ENCODE peak calls at places on chromosomes 16 and 17, in four cellular contexts. One of them, this sample, is unnamed.

GRCh38 chr17:8320990-8321389 is 10.9 kb downstream of the ARHGEF15 start:
- DNase-seq in K562: peak
- DNase-seq in GM12891: no peak
- DNase-seq in GM12878: no peak
- DNase-seq in this sample: no peak

GRCh38 chr16:27977966-27978365 is 85.5 kb downstream of the GSG1L start:
- DNase-seq in K562: no peak
- DNase-seq in GM12891: no peak
- DNase-seq in GM12878: no peak
- DNase-seq in this sample: no peak

GRCh38 chr17:12631076-12631475 is 34.6 kb upstream of the MYOCD start:
- DNase-seq in K562: no peak
- DNase-seq in GM12891: no peak
- DNase-seq in GM12878: no peak
- DNase-seq in this sample: no peak

GRCh38 chr16:27455700-27456099 is 53.7 kb downstream of the IL21R start:
- DNase-seq in K562: no peak
- DNase-seq in GM12891: no peak
- DNase-seq in GM12878: no peak
- DNase-seq in this sample: no peak

GRCh38 chr17:55632893-55633292 is 89.8 kb downstream of the TMEM100 start:
- DNase-seq in K562: no peak
- DNase-seq in GM12891: no peak
- DNase-seq in GM12878: no peak
- DNase-seq in this sample: no peak

GRCh38 chr17:82199496-82199895 is 13.1 kb downstream of the CCDC57 start:
- DNase-seq in K562: no peak
- DNase-seq in GM12891: no peak
- DNase-seq in GM12878: no peak
- DNase-seq in this sample: no peak

GRCh38 chr17:31488264-31488981 is 96.9 kb downstream of the RAB11FIP4 start:
- DNase-seq in K562: no peak
- DNase-seq in GM12891: no peak
- DNase-seq in GM12878: no peak
- DNase-seq in this sample: no peak

GRCh38 chr17:79618383-79619067 is 7.7 kb upstream of the RBFOX3 start:
- DNase-seq in K562: no peak
- DNase-seq in GM12891: no peak
- DNase-seq in GM12878: no peak
- DNase-seq in this sample: no peak

GRCh38 chr17:42436401-42436800 is 13.3 kb upstream of the CAVIN1 start:
- DNase-seq in K562: no peak
- DNase-seq in GM12891: no peak
- DNase-seq in GM12878: no peak
- DNase-seq in this sample: no peak

GRCh38 chr16:82694239-82694874 is 67.6 kb downstream of the CDH13 start:
- DNase-seq in K562: no peak
- DNase-seq in GM12891: no peak
- DNase-seq in GM12878: no peak
- DNase-seq in this sample: no peak

GRCh38 chr17:62581769-62582168 is 45.7 kb upstream of the MRC2 start:
- DNase-seq in K562: no peak
- DNase-seq in GM12891: no peak
- DNase-seq in GM12878: no peak
- DNase-seq in this sample: no peak

GRCh38 chr17:31819578-31819977 is 39.5 kb downstream of the COPRS start:
- DNase-seq in K562: no peak
- DNase-seq in GM12891: no peak
- DNase-seq in GM12878: no peak
- DNase-seq in this sample: no peak

GRCh38 chr16:86628614-86629013 is 50.3 kb downstream of the FOXL1 start:
- DNase-seq in K562: no peak
- DNase-seq in GM12891: no peak
- DNase-seq in GM12878: no peak
- DNase-seq in this sample: no peak

GRCh38 chr17:64315032-64315490 is 52.0 kb upstream of the TEX2 start:
- DNase-seq in K562: no peak
- DNase-seq in GM12891: no peak
- DNase-seq in GM12878: no peak
- DNase-seq in this sample: no peak

GRCh38 chr16:17369441-17369951 is 101.3 kb downstream of the XYLT1 start:
- DNase-seq in K562: no peak
- DNase-seq in GM12891: no peak
- DNase-seq in GM12878: peak
- DNase-seq in this sample: peak

DNA sequence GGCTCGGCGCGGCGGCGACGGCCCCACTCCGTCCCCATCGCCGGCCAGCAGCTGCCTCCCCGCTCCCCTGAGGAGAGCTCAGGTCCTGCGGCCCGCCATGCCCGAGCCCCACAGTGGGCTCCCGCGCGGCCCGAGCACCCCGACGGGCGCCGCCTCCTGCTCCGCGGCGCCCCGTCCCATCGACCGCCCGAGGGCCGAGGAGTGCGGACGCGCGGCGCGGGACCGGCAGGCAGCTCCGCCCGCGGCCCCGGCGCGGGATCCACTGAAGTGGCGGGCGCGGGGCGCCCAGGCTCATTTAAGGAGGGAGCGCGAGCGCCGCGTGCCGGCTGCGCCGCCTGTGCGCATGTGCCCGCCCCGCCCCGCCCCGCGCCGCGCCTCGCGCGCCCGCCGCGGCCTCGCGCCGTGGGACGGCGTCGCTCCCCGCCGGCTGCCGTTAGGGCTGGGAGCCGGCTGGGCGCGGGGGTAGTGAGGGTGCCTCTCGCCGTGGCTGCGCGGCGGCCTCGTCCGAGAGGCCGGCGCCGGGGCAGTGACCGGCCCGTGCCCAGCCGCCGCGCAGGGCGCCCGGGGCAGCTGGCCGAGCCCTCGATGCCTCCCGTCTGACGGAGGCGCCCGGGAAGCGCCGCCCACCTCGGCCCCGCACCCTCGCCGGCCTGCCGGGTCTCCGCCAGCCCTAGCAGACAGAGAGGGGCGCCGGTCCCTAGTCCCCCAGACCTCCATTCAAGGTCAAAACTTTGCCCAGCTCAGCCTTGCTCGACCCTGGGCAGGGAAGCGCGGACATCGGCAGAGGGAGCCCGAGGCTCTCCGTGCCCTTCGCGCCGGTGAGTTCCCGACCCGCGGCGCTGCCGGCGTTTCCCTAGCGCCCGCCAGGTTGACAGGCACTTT is at the start of gene NETO2:
- DNase-seq in K562: peak
- DNase-seq in GM12891: peak
- DNase-seq in GM12878: no peak
- DNase-seq in this sample: peak
- TF ChIP-seq SPI1 in K562: no peak
- TF ChIP-seq SPI1 in GM12891: no peak
- TF ChIP-seq SPI1 in GM12878: no peak
- TF ChIP-seq SPI1 in this sample: no peak

DNA sequence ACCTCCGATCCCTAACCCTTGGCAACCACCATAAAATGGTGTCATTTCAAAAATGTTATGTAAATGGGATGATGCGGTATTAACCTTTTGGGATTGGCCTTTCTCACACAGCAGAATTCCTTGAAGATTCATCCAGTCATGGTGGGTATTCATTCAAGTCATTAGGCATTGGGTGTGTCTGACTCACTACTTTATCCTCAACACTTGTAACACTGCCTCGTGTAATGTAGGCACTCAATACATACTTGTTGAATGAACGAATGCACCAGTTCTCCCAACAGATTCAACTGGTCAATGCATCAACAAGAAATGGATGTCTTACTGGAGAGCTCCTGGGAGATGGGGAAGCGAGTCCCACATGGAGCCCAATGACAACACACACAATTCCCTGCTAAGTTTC is 21.8 kb upstream of the GAN start:
- DNase-seq in K562: no peak
- DNase-seq in GM12891: no peak
- DNase-seq in GM12878: no peak
- DNase-seq in this sample: no peak
- TF ChIP-seq SPI1 in K562: no peak
- TF ChIP-seq SPI1 in GM12891: no peak
- TF ChIP-seq SPI1 in GM12878: no peak
- TF ChIP-seq SPI1 in this sample: no peak

GRCh38 chr16:88334517-88335149 is 48.1 kb upstream of the ZNF469 start:
- DNase-seq in K562: no peak
- DNase-seq in GM12891: no peak
- DNase-seq in GM12878: no peak
- DNase-seq in this sample: no peak

GRCh38 chr16:88330971-88331890 is 51.5 kb upstream of the ZNF469 start:
- DNase-seq in K562: no peak
- DNase-seq in GM12891: no peak
- DNase-seq in GM12878: no peak
- DNase-seq in this sample: no peak

GRCh38 chr16:88335150-88335685 is 47.5 kb upstream of the ZNF469 start:
- DNase-seq in K562: no peak
- DNase-seq in GM12891: no peak
- DNase-seq in GM12878: no peak
- DNase-seq in this sample: no peak

GRCh38 chr16:88331989-88332920 is 50.5 kb upstream of the ZNF469 start:
- DNase-seq in K562: no peak
- DNase-seq in GM12891: no peak
- DNase-seq in GM12878: no peak
- DNase-seq in this sample: no peak

DNA sequence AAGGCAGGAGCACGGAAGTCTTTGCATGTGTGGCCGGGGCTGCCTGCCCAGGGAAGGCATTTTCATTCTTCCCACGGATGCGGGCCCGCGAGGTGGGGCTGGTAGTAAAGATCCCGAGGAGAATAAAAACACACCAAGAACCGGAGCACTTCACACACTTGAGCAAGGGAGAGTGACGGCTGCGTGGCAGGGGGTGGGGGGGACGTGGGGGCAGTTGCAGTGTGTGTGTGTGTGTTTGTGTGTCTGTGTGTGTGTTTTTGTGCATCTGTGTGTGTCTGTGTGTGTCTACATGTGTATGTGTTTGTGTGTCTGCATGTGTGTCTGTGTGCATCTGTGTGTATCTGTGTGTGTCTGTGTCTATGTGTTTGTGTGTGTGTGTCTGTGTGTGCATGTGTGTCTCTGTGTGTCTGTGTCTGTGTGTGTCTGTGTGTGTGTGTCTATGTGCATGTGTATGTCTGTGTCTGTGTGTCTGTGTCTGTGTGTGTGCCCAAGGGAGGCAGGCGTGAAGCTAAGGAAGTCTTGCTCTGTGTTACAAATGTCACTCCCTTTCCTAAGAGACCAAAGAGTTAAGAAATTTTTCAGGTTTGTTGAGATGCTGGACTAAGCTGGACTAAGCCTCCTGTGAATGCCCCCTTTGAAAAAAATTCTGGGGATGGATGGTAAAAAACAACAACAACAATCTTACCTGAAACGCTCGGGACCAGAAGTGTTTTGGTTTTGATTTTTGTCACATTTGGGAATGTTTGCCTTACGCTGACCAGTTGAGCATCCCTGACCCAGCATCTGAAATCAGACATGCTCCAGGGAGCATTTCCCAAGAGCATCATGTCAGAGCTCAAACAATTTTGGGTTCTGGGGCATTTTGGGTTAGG is 48.9 kb upstream of the ZNF469 start:
- DNase-seq in K562: no peak
- DNase-seq in GM12891: no peak
- DNase-seq in GM12878: no peak
- DNase-seq in this sample: no peak
- TF ChIP-seq SPI1 in K562: no peak
- TF ChIP-seq SPI1 in GM12891: no peak
- TF ChIP-seq SPI1 in GM12878: no peak
- TF ChIP-seq SPI1 in this sample: no peak

DNA sequence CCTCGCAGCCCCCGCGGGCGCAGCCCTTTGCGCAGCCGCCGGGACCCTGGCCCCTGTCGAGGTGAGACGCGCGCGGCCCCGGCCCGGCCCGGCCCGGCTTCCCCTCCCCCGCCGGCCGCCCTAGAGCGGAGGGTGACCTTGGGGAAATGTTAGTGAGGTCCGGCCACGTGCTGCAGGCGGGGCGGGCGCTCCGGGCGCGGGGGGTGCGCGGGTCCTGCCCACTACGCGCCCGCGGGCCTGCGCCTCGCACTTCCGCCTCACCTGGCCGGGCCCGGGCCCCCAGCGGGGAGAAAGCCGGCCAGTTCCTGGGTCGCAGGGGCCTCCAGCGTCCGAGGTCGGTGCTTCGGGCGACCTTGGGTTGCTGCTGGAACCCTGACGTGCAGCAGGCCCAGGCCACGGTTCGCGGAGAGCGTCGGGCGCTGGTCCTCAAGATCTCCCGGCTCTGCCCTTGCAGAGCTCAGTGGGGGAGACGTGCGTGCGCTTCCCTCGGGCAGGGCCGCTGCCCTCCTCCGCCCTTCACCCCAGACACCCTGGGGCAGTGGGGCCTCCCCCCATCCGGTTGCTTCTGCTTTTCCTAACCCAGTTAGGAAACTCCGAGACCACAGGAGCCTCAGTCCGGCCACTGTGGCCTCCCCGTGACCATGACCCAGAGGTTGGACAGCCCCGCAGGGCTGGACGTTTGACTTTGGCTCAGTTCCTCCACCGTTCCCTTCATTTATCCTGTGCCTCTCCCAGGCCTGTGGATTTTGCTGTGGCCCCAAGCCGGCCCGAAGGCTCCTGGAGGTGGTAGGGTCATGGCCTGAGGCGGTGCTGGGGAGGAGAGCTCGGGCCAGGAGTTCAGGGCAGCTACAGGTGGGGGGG is 791 bp downstream of the MCRIP2 start:
- DNase-seq in K562: peak
- DNase-seq in GM12891: peak
- DNase-seq in GM12878: no peak
- DNase-seq in this sample: peak
- TF ChIP-seq SPI1 in K562: no peak
- TF ChIP-seq SPI1 in GM12891: peak
- TF ChIP-seq SPI1 in GM12878: no peak
- TF ChIP-seq SPI1 in this sample: peak

GRCh38 chr16:78778724-78779004 is 679.2 kb downstream of the WWOX start:
- DNase-seq in K562: no peak
- DNase-seq in GM12891: no peak
- DNase-seq in GM12878: no peak
- DNase-seq in this sample: no peak
- TF ChIP-seq SPI1 in K562: no peak
- TF ChIP-seq SPI1 in GM12891: no peak
- TF ChIP-seq SPI1 in GM12878: no peak
- TF ChIP-seq SPI1 in this sample: no peak

GRCh38 chr16:68380676-68381362 is 67.5 kb downstream of the SMPD3 start:
- DNase-seq in K562: no peak
- DNase-seq in GM12891: no peak
- DNase-seq in GM12878: no peak
- DNase-seq in this sample: no peak

GRCh38 chr16:68380348-68380670 is 68.0 kb downstream of the SMPD3 start:
- DNase-seq in K562: no peak
- DNase-seq in GM12891: no peak
- DNase-seq in GM12878: no peak
- DNase-seq in this sample: no peak

GRCh38 chr16:68381363-68381724 is 67.0 kb downstream of the SMPD3 start:
- DNase-seq in K562: peak
- DNase-seq in GM12891: no peak
- DNase-seq in GM12878: no peak
- DNase-seq in this sample: no peak

GRCh38 chr16:68378436-68379415 is 67.9 kb downstream of the PRMT7 start:
- DNase-seq in K562: no peak
- DNase-seq in GM12891: no peak
- DNase-seq in GM12878: no peak
- DNase-seq in this sample: peak

GRCh38 chr16:68379472-68380347 is 68.6 kb downstream of the SMPD3 start:
- DNase-seq in K562: no peak
- DNase-seq in GM12891: no peak
- DNase-seq in GM12878: no peak
- DNase-seq in this sample: no peak
- TF ChIP-seq SPI1 in K562: no peak
- TF ChIP-seq SPI1 in GM12891: no peak
- TF ChIP-seq SPI1 in GM12878: no peak
- TF ChIP-seq SPI1 in this sample: no peak

GRCh38 chr17:17792551-17793377 is 44.0 kb downstream of the SREBF1 start:
- DNase-seq in K562: peak
- DNase-seq in GM12891: no peak
- DNase-seq in GM12878: no peak
- DNase-seq in this sample: no peak
- TF ChIP-seq SPI1 in K562: no peak
- TF ChIP-seq SPI1 in GM12891: no peak
- TF ChIP-seq SPI1 in GM12878: no peak
- TF ChIP-seq SPI1 in this sample: no peak